ENCODE peak calls at places on chromosomes 3 and 15, in ten cellular contexts. One of them, this sample, is unnamed.

GRCh38 chr3:15804553-15805095 is 6.8 kb upstream of the ANKRD28 start:
- DNase-seq in epithelial cell of esophagus: no peak
- DNase-seq in left ventricle myocardium inferior: no peak
- DNase-seq in tibial nerve: no peak
- DNase-seq in astrocyte of the spinal cord: no peak
- DNase-seq in pancreas: no peak
- DNase-seq in HFF-Myc: no peak
- DNase-seq in body of pancreas: no peak
- DNase-seq in natural killer cell: no peak
- DNase-seq in MM.1S: no peak
- DNase-seq in this sample: no peak

GRCh38 chr3:161069441-161070251 is 35.5 kb downstream of the B3GALNT1 start:
- DNase-seq in epithelial cell of esophagus: peak
- DNase-seq in left ventricle myocardium inferior: no peak
- DNase-seq in tibial nerve: no peak
- DNase-seq in astrocyte of the spinal cord: peak
- DNase-seq in pancreas: no peak
- DNase-seq in HFF-Myc: no peak
- DNase-seq in body of pancreas: peak
- DNase-seq in natural killer cell: no peak
- DNase-seq in MM.1S: peak
- DNase-seq in this sample: peak

GRCh38 chr3:113597611-113598382 is 65.4 kb downstream of the SIDT1 start:
- DNase-seq in epithelial cell of esophagus: no peak
- DNase-seq in left ventricle myocardium inferior: no peak
- DNase-seq in tibial nerve: no peak
- DNase-seq in astrocyte of the spinal cord: no peak
- DNase-seq in pancreas: no peak
- DNase-seq in HFF-Myc: no peak
- DNase-seq in body of pancreas: no peak
- DNase-seq in natural killer cell: no peak
- DNase-seq in MM.1S: no peak
- DNase-seq in this sample: no peak

GRCh38 chr3:31765856-31766255 is 215.2 kb downstream of the OSBPL10 start:
- DNase-seq in epithelial cell of esophagus: no peak
- DNase-seq in left ventricle myocardium inferior: no peak
- DNase-seq in tibial nerve: no peak
- DNase-seq in astrocyte of the spinal cord: no peak
- DNase-seq in pancreas: no peak
- DNase-seq in HFF-Myc: no peak
- DNase-seq in body of pancreas: no peak
- DNase-seq in natural killer cell: no peak
- DNase-seq in MM.1S: no peak
- DNase-seq in this sample: no peak

GRCh38 chr3:50194128-50194902 is 2.9 kb downstream of the GNAT1 start:
- DNase-seq in epithelial cell of esophagus: peak
- DNase-seq in left ventricle myocardium inferior: peak
- DNase-seq in tibial nerve: peak
- DNase-seq in astrocyte of the spinal cord: peak
- DNase-seq in pancreas: peak
- DNase-seq in HFF-Myc: no peak
- DNase-seq in body of pancreas: peak
- DNase-seq in natural killer cell: peak
- DNase-seq in MM.1S: peak
- DNase-seq in this sample: peak

GRCh38 chr15:39131605-39132004 is 449.3 kb upstream of the THBS1 start:
- DNase-seq in epithelial cell of esophagus: peak
- DNase-seq in left ventricle myocardium inferior: no peak
- DNase-seq in tibial nerve: no peak
- DNase-seq in astrocyte of the spinal cord: peak
- DNase-seq in pancreas: no peak
- DNase-seq in HFF-Myc: no peak
- DNase-seq in body of pancreas: no peak
- DNase-seq in natural killer cell: no peak
- DNase-seq in MM.1S: no peak
- DNase-seq in this sample: no peak

GRCh38 chr3:135792174-135792573 is 173.4 kb upstream of the PPP2R3A start:
- DNase-seq in epithelial cell of esophagus: no peak
- DNase-seq in left ventricle myocardium inferior: no peak
- DNase-seq in tibial nerve: no peak
- DNase-seq in astrocyte of the spinal cord: no peak
- DNase-seq in pancreas: no peak
- DNase-seq in HFF-Myc: no peak
- DNase-seq in body of pancreas: no peak
- DNase-seq in natural killer cell: no peak
- DNase-seq in MM.1S: no peak
- DNase-seq in this sample: no peak

GRCh38 chr3:12959838-12960378 is 113.3 kb downstream of the IQSEC1 start:
- DNase-seq in epithelial cell of esophagus: no peak
- DNase-seq in left ventricle myocardium inferior: peak
- DNase-seq in tibial nerve: no peak
- DNase-seq in astrocyte of the spinal cord: no peak
- DNase-seq in pancreas: no peak
- DNase-seq in HFF-Myc: no peak
- DNase-seq in body of pancreas: no peak
- DNase-seq in natural killer cell: no peak
- DNase-seq in MM.1S: no peak
- DNase-seq in this sample: no peak

GRCh38 chr3:154753101-154753500 is 323.1 kb upstream of the GPR149 start:
- DNase-seq in epithelial cell of esophagus: no peak
- DNase-seq in left ventricle myocardium inferior: no peak
- DNase-seq in tibial nerve: no peak
- DNase-seq in astrocyte of the spinal cord: no peak
- DNase-seq in pancreas: no peak
- DNase-seq in HFF-Myc: no peak
- DNase-seq in body of pancreas: no peak
- DNase-seq in natural killer cell: no peak
- DNase-seq in MM.1S: no peak
- DNase-seq in this sample: no peak

GRCh38 chr3:154759966-154760365 is 320.2 kb upstream of the MME start:
- DNase-seq in epithelial cell of esophagus: no peak
- DNase-seq in left ventricle myocardium inferior: no peak
- DNase-seq in tibial nerve: no peak
- DNase-seq in astrocyte of the spinal cord: no peak
- DNase-seq in pancreas: no peak
- DNase-seq in HFF-Myc: no peak
- DNase-seq in body of pancreas: no peak
- DNase-seq in natural killer cell: no peak
- DNase-seq in MM.1S: no peak
- DNase-seq in this sample: no peak

DNA sequence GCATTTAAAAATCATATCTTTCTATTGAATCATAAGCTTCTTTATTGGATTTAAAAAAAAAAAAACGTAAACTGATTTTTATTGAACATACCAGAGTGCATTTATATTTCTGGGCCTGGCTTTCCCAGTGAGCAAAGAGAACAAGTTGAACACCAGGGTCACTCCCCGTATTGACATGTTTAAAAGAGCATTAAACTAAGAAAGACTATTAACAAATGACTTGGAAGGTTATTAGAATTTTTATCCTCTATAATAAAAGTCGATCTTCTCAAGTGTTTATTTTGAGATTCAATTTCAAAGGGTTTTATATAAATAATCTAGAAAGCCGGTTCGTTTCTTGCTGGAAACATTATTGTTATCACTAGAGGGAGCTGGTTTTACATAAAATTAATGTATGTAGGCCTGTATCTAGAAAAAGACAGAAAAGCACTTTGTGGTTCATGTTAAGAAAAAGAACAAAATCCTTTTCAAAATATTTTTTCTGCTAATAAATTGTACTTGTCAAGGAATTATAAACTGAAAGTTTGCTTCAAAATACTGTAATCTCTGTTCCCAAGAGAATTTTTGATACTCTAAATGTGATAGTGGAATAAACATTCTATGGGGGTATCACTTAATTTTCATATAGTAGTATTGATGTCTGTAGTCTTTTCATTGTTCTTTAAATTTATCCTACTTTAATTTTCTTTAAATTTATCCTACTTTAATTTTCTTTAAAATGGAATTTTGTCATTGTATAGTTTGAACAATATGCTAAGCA is 321.8 kb upstream of the MME start:
- DNase-seq in epithelial cell of esophagus: peak
- DNase-seq in left ventricle myocardium inferior: no peak
- DNase-seq in tibial nerve: no peak
- DNase-seq in astrocyte of the spinal cord: peak
- DNase-seq in pancreas: no peak
- DNase-seq in HFF-Myc: no peak
- DNase-seq in body of pancreas: no peak
- DNase-seq in natural killer cell: no peak
- DNase-seq in MM.1S: peak
- DNase-seq in this sample: no peak
- TF ChIP-seq CTCF in epithelial cell of esophagus: peak
- TF ChIP-seq CTCF in left ventricle myocardium inferior: peak
- TF ChIP-seq CTCF in tibial nerve: peak
- TF ChIP-seq CTCF in astrocyte of the spinal cord: peak
- TF ChIP-seq CTCF in pancreas: no peak
- TF ChIP-seq CTCF in HFF-Myc: peak
- TF ChIP-seq CTCF in body of pancreas: peak
- TF ChIP-seq CTCF in natural killer cell: no peak
- TF ChIP-seq CTCF in MM.1S: peak
- TF ChIP-seq CTCF in this sample: peak

GRCh38 chr3:128323206-128324081 is 143.2 kb downstream of the DNAJB8 start:
- DNase-seq in epithelial cell of esophagus: no peak
- DNase-seq in left ventricle myocardium inferior: peak
- DNase-seq in tibial nerve: no peak
- DNase-seq in astrocyte of the spinal cord: no peak
- DNase-seq in pancreas: peak
- DNase-seq in HFF-Myc: no peak
- DNase-seq in body of pancreas: peak
- DNase-seq in natural killer cell: no peak
- DNase-seq in MM.1S: no peak
- DNase-seq in this sample: no peak

GRCh38 chr3:128326051-128326823 is 140.5 kb downstream of the DNAJB8 start:
- DNase-seq in epithelial cell of esophagus: no peak
- DNase-seq in left ventricle myocardium inferior: no peak
- DNase-seq in tibial nerve: no peak
- DNase-seq in astrocyte of the spinal cord: no peak
- DNase-seq in pancreas: no peak
- DNase-seq in HFF-Myc: no peak
- DNase-seq in body of pancreas: peak
- DNase-seq in natural killer cell: no peak
- DNase-seq in MM.1S: no peak
- DNase-seq in this sample: no peak

GRCh38 chr3:128327606-128328031 is 139.1 kb downstream of the DNAJB8 start:
- DNase-seq in epithelial cell of esophagus: no peak
- DNase-seq in left ventricle myocardium inferior: no peak
- DNase-seq in tibial nerve: no peak
- DNase-seq in astrocyte of the spinal cord: no peak
- DNase-seq in pancreas: no peak
- DNase-seq in HFF-Myc: no peak
- DNase-seq in body of pancreas: peak
- DNase-seq in natural killer cell: no peak
- DNase-seq in MM.1S: no peak
- DNase-seq in this sample: no peak

GRCh38 chr3:128322030-128323022 is 144.4 kb downstream of the DNAJB8 start:
- DNase-seq in epithelial cell of esophagus: peak
- DNase-seq in left ventricle myocardium inferior: peak
- DNase-seq in tibial nerve: peak
- DNase-seq in astrocyte of the spinal cord: peak
- DNase-seq in pancreas: peak
- DNase-seq in HFF-Myc: no peak
- DNase-seq in body of pancreas: peak
- DNase-seq in natural killer cell: no peak
- DNase-seq in MM.1S: peak
- DNase-seq in this sample: peak

GRCh38 chr3:128324911-128325592 is 141.6 kb downstream of the DNAJB8 start:
- DNase-seq in epithelial cell of esophagus: no peak
- DNase-seq in left ventricle myocardium inferior: no peak
- DNase-seq in tibial nerve: no peak
- DNase-seq in astrocyte of the spinal cord: no peak
- DNase-seq in pancreas: no peak
- DNase-seq in HFF-Myc: no peak
- DNase-seq in body of pancreas: peak
- DNase-seq in natural killer cell: no peak
- DNase-seq in MM.1S: no peak
- DNase-seq in this sample: no peak
- TF ChIP-seq CTCF in epithelial cell of esophagus: no peak
- TF ChIP-seq CTCF in left ventricle myocardium inferior: no peak
- TF ChIP-seq CTCF in tibial nerve: no peak
- TF ChIP-seq CTCF in astrocyte of the spinal cord: no peak
- TF ChIP-seq CTCF in pancreas: no peak
- TF ChIP-seq CTCF in HFF-Myc: no peak
- TF ChIP-seq CTCF in body of pancreas: no peak
- TF ChIP-seq CTCF in natural killer cell: no peak
- TF ChIP-seq CTCF in MM.1S: no peak
- TF ChIP-seq CTCF in this sample: no peak

GRCh38 chr15:101411085-101411484 is 78.4 kb downstream of the PCSK6 start:
- DNase-seq in epithelial cell of esophagus: no peak
- DNase-seq in left ventricle myocardium inferior: no peak
- DNase-seq in tibial nerve: no peak
- DNase-seq in astrocyte of the spinal cord: no peak
- DNase-seq in pancreas: no peak
- DNase-seq in HFF-Myc: no peak
- DNase-seq in body of pancreas: no peak
- DNase-seq in natural killer cell: no peak
- DNase-seq in MM.1S: no peak
- DNase-seq in this sample: no peak

GRCh38 chr15:101410612-101411011 is 78.9 kb downstream of the PCSK6 start:
- DNase-seq in epithelial cell of esophagus: no peak
- DNase-seq in left ventricle myocardium inferior: peak
- DNase-seq in tibial nerve: no peak
- DNase-seq in astrocyte of the spinal cord: no peak
- DNase-seq in pancreas: no peak
- DNase-seq in HFF-Myc: no peak
- DNase-seq in body of pancreas: no peak
- DNase-seq in natural killer cell: no peak
- DNase-seq in MM.1S: no peak
- DNase-seq in this sample: no peak

GRCh38 chr15:101409621-101410020 is 79.9 kb downstream of the PCSK6 start:
- DNase-seq in epithelial cell of esophagus: no peak
- DNase-seq in left ventricle myocardium inferior: no peak
- DNase-seq in tibial nerve: no peak
- DNase-seq in astrocyte of the spinal cord: no peak
- DNase-seq in pancreas: no peak
- DNase-seq in HFF-Myc: no peak
- DNase-seq in body of pancreas: no peak
- DNase-seq in natural killer cell: no peak
- DNase-seq in MM.1S: no peak
- DNase-seq in this sample: no peak

GRCh38 chr15:101411588-101411987 is 77.9 kb downstream of the PCSK6 start:
- DNase-seq in epithelial cell of esophagus: no peak
- DNase-seq in left ventricle myocardium inferior: peak
- DNase-seq in tibial nerve: no peak
- DNase-seq in astrocyte of the spinal cord: no peak
- DNase-seq in pancreas: no peak
- DNase-seq in HFF-Myc: no peak
- DNase-seq in body of pancreas: no peak
- DNase-seq in natural killer cell: no peak
- DNase-seq in MM.1S: no peak
- DNase-seq in this sample: no peak

GRCh38 chr15:101413239-101413638 is 76.3 kb downstream of the PCSK6 start:
- DNase-seq in epithelial cell of esophagus: no peak
- DNase-seq in left ventricle myocardium inferior: no peak
- DNase-seq in tibial nerve: no peak
- DNase-seq in astrocyte of the spinal cord: no peak
- DNase-seq in pancreas: no peak
- DNase-seq in HFF-Myc: no peak
- DNase-seq in body of pancreas: no peak
- DNase-seq in natural killer cell: no peak
- DNase-seq in MM.1S: no peak
- DNase-seq in this sample: no peak
- TF ChIP-seq CTCF in epithelial cell of esophagus: no peak
- TF ChIP-seq CTCF in left ventricle myocardium inferior: no peak
- TF ChIP-seq CTCF in tibial nerve: no peak
- TF ChIP-seq CTCF in astrocyte of the spinal cord: no peak
- TF ChIP-seq CTCF in pancreas: no peak
- TF ChIP-seq CTCF in HFF-Myc: no peak
- TF ChIP-seq CTCF in body of pancreas: no peak
- TF ChIP-seq CTCF in natural killer cell: no peak
- TF ChIP-seq CTCF in MM.1S: no peak
- TF ChIP-seq CTCF in this sample: no peak

DNA sequence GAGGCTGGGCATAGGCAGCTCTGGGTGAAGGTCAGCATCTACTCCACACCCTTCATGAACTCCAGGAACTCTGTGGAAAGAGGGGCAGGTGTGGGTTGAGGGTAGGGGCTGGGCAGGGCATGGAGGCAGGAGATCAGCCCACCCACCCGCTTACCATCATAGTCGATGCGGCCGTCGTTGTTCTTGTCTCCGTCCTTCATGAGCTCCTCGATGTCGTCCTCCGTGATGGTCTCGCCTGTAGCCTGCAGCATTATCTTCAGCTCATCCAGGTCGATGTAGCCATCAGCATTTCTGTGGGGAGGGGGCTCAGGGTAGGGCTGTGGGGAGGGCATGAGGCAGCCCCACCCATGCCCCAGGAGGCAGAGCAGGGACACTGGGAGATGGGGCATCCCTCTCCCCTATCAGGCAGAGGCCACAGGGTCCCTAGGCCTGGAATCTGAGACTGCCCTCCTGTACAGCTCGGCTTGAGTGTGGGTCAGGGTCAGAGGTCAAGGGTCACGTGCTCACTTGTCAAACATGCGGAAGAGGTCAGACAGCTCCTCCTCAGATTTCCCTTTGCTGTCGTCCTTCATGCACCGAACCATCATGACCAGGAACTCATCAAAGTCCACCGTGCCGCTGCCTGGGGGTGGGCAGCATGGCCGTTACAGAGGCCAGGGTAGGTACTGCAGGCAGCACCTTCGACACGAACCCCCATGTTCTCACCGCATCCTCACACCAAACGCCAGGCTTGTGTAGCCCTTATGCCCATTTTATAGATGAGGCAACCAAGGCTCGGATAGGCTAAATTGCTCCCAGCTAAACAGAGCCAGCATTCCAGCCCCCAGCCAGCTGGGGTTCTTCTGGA is 2.4 kb downstream of the TNNC1 start:
- DNase-seq in epithelial cell of esophagus: no peak
- DNase-seq in left ventricle myocardium inferior: peak
- DNase-seq in tibial nerve: no peak
- DNase-seq in astrocyte of the spinal cord: no peak
- DNase-seq in pancreas: no peak
- DNase-seq in HFF-Myc: no peak
- DNase-seq in body of pancreas: no peak
- DNase-seq in natural killer cell: no peak
- DNase-seq in MM.1S: no peak
- DNase-seq in this sample: no peak
- TF ChIP-seq CTCF in epithelial cell of esophagus: no peak
- TF ChIP-seq CTCF in left ventricle myocardium inferior: peak
- TF ChIP-seq CTCF in tibial nerve: no peak
- TF ChIP-seq CTCF in astrocyte of the spinal cord: no peak
- TF ChIP-seq CTCF in pancreas: no peak
- TF ChIP-seq CTCF in HFF-Myc: no peak
- TF ChIP-seq CTCF in body of pancreas: no peak
- TF ChIP-seq CTCF in natural killer cell: no peak
- TF ChIP-seq CTCF in MM.1S: no peak
- TF ChIP-seq CTCF in this sample: no peak